ENCODE peak calls at places on chromosomes 2 and 18, in four cellular contexts. One of them, this sample, is unnamed.

GRCh38 chr2:219689676-219690628 is 62.5 kb downstream of the SLC4A3 start:
- DNase-seq in HepG2: peak; percentile 51
- DNase-seq in keratinocyte: no peak
- DNase-seq in mammary epithelial cell: peak; percentile 56
- DNase-seq in this sample: peak; percentile 61

GRCh38 chr18:74040459-74041332 is 106.9 kb downstream of the FBXO15 start:
- DNase-seq in HepG2: peak; percentile 28
- DNase-seq in keratinocyte: no peak
- DNase-seq in mammary epithelial cell: no peak
- DNase-seq in this sample: peak; percentile 66

GRCh38 chr2:241852981-241853631 is 5.6 kb downstream of the PDCD1 start:
- DNase-seq in HepG2: no peak
- DNase-seq in keratinocyte: no peak
- DNase-seq in mammary epithelial cell: no peak
- DNase-seq in this sample: no peak

GRCh38 chr2:3956344-3956743 is 253.0 kb downstream of the DCDC2C start:
- DNase-seq in HepG2: no peak
- DNase-seq in keratinocyte: no peak
- DNase-seq in mammary epithelial cell: no peak
- DNase-seq in this sample: no peak

GRCh38 chr2:67260348-67261277 is 136.5 kb upstream of the ETAA1 start:
- DNase-seq in HepG2: no peak
- DNase-seq in keratinocyte: no peak
- DNase-seq in mammary epithelial cell: peak; percentile 76
- DNase-seq in this sample: no peak

GRCh38 chr2:137842952-137843351 is 121.3 kb upstream of the HNMT start:
- DNase-seq in HepG2: no peak
- DNase-seq in keratinocyte: no peak
- DNase-seq in mammary epithelial cell: no peak
- DNase-seq in this sample: no peak

GRCh38 chr2:41934323-41935003 is 113.4 kb upstream of the PKDCC start:
- DNase-seq in HepG2: no peak
- DNase-seq in keratinocyte: no peak
- DNase-seq in mammary epithelial cell: no peak
- DNase-seq in this sample: no peak

GRCh38 chr2:146451972-146452371 is 1392.9 kb upstream of the ACVR2A start:
- DNase-seq in HepG2: no peak
- DNase-seq in keratinocyte: no peak
- DNase-seq in mammary epithelial cell: no peak
- DNase-seq in this sample: no peak

GRCh38 chr2:73111300-73112025 is 1.3 kb downstream of the RAB11FIP5 start:
- DNase-seq in HepG2: peak; percentile 35
- DNase-seq in keratinocyte: peak; percentile 33
- DNase-seq in mammary epithelial cell: peak; percentile 73
- DNase-seq in this sample: peak; percentile 60

GRCh38 chr2:215811409-215812355 is 201.7 kb downstream of the MREG start:
- DNase-seq in HepG2: no peak
- DNase-seq in keratinocyte: no peak
- DNase-seq in mammary epithelial cell: no peak
- DNase-seq in this sample: no peak

GRCh38 chr18:37266290-37266689 is 299.3 kb downstream of the CELF4 start:
- DNase-seq in HepG2: no peak
- DNase-seq in keratinocyte: no peak
- DNase-seq in mammary epithelial cell: no peak
- DNase-seq in this sample: peak; percentile 75

GRCh38 chr2:202042444-202042843 is 8.8 kb downstream of the FZD7 start:
- DNase-seq in HepG2: no peak
- DNase-seq in keratinocyte: no peak
- DNase-seq in mammary epithelial cell: no peak
- DNase-seq in this sample: no peak

GRCh38 chr2:42047488-42048317 is at the start of gene PKDCC:
- DNase-seq in HepG2: peak; percentile 75
- DNase-seq in keratinocyte: no peak
- DNase-seq in mammary epithelial cell: peak; percentile 28
- DNase-seq in this sample: peak; percentile 95

GRCh38 chr2:75528221-75528977 is 32.3 kb downstream of the EVA1A start:
- DNase-seq in HepG2: no peak
- DNase-seq in keratinocyte: no peak
- DNase-seq in mammary epithelial cell: peak; percentile 70
- DNase-seq in this sample: no peak

GRCh38 chr2:54247115-54247514 is 8.9 kb downstream of the TSPYL6 start:
- DNase-seq in HepG2: no peak
- DNase-seq in keratinocyte: no peak
- DNase-seq in mammary epithelial cell: no peak
- DNase-seq in this sample: no peak

GRCh38 chr18:2147866-2148265 is 423.4 kb downstream of the METTL4 start:
- DNase-seq in HepG2: no peak
- DNase-seq in keratinocyte: peak; percentile 77
- DNase-seq in mammary epithelial cell: peak; percentile 95
- DNase-seq in this sample: no peak

GRCh38 chr2:212135739-212136138 is 402.9 kb downstream of the ERBB4 start:
- DNase-seq in HepG2: no peak
- DNase-seq in keratinocyte: no peak
- DNase-seq in mammary epithelial cell: no peak
- DNase-seq in this sample: no peak

GRCh38 chr2:179020156-179020750 is 29.7 kb downstream of the CCDC141 start:
- DNase-seq in HepG2: peak; percentile 44
- DNase-seq in keratinocyte: no peak
- DNase-seq in mammary epithelial cell: peak; percentile 19
- DNase-seq in this sample: peak; percentile 46

GRCh38 chr2:240815761-240816583 is 4.0 kb downstream of the KIF1A start:
- DNase-seq in HepG2: no peak
- DNase-seq in keratinocyte: no peak
- DNase-seq in mammary epithelial cell: no peak
- DNase-seq in this sample: no peak

GRCh38 chr2:164735309-164735919 is 106.2 kb downstream of the COBLL1 start:
- DNase-seq in HepG2: no peak
- DNase-seq in keratinocyte: no peak
- DNase-seq in mammary epithelial cell: peak; percentile 92
- DNase-seq in this sample: no peak

GRCh38 chr2:12718662-12719399 is 2.1 kb downstream of the TRIB2 start:
- DNase-seq in HepG2: no peak
- DNase-seq in keratinocyte: no peak
- DNase-seq in mammary epithelial cell: peak; percentile 22
- DNase-seq in this sample: peak; percentile 88

GRCh38 chr2:46827274-46827930 is 88.2 kb downstream of the MCFD2 start:
- DNase-seq in HepG2: no peak
- DNase-seq in keratinocyte: no peak
- DNase-seq in mammary epithelial cell: no peak
- DNase-seq in this sample: no peak

GRCh38 chr2:169395821-169396374 is 33.6 kb upstream of the LRP2 start:
- DNase-seq in HepG2: no peak
- DNase-seq in keratinocyte: no peak
- DNase-seq in mammary epithelial cell: no peak
- DNase-seq in this sample: no peak

GRCh38 chr18:57906852-57907251 is 103.7 kb upstream of the ATP8B1 start:
- DNase-seq in HepG2: no peak
- DNase-seq in keratinocyte: no peak
- DNase-seq in mammary epithelial cell: peak; percentile 27
- DNase-seq in this sample: peak; percentile 22

GRCh38 chr2:18045230-18045629 is 166.8 kb downstream of the KCNS3 start:
- DNase-seq in HepG2: no peak
- DNase-seq in keratinocyte: no peak
- DNase-seq in mammary epithelial cell: no peak
- DNase-seq in this sample: no peak

GRCh38 chr2:37560863-37561614 is 110.4 kb downstream of the CDC42EP3 start:
- DNase-seq in HepG2: no peak
- DNase-seq in keratinocyte: no peak
- DNase-seq in mammary epithelial cell: no peak
- DNase-seq in this sample: no peak

GRCh38 chr18:45149712-45150111 is 465.6 kb upstream of the SLC14A2 start:
- DNase-seq in HepG2: no peak
- DNase-seq in keratinocyte: no peak
- DNase-seq in mammary epithelial cell: no peak
- DNase-seq in this sample: no peak

GRCh38 chr2:230914886-230915285 is 10.2 kb downstream of the GPR55 start:
- DNase-seq in HepG2: no peak
- DNase-seq in keratinocyte: no peak
- DNase-seq in mammary epithelial cell: no peak
- DNase-seq in this sample: no peak

GRCh38 chr2:131039101-131039440 is 54.2 kb downstream of the FAM168B start:
- DNase-seq in HepG2: no peak
- DNase-seq in keratinocyte: no peak
- DNase-seq in mammary epithelial cell: no peak
- DNase-seq in this sample: no peak

GRCh38 chr2:238848566-238848940 is 668 bp downstream of the TWIST2 start:
- DNase-seq in HepG2: no peak
- DNase-seq in keratinocyte: no peak
- DNase-seq in mammary epithelial cell: no peak
- DNase-seq in this sample: no peak

GRCh38 chr2:238847432-238847801 is 468 bp upstream of the TWIST2 start:
- DNase-seq in HepG2: no peak
- DNase-seq in keratinocyte: no peak
- DNase-seq in mammary epithelial cell: no peak
- DNase-seq in this sample: no peak

GRCh38 chr2:238850096-238850495 is 2.2 kb downstream of the TWIST2 start:
- DNase-seq in HepG2: no peak
- DNase-seq in keratinocyte: no peak
- DNase-seq in mammary epithelial cell: no peak
- DNase-seq in this sample: no peak

GRCh38 chr2:238847841-238848565 is at the start of gene TWIST2:
- DNase-seq in HepG2: no peak
- DNase-seq in keratinocyte: no peak
- DNase-seq in mammary epithelial cell: peak; percentile 78
- DNase-seq in this sample: peak; percentile 78

DNA sequence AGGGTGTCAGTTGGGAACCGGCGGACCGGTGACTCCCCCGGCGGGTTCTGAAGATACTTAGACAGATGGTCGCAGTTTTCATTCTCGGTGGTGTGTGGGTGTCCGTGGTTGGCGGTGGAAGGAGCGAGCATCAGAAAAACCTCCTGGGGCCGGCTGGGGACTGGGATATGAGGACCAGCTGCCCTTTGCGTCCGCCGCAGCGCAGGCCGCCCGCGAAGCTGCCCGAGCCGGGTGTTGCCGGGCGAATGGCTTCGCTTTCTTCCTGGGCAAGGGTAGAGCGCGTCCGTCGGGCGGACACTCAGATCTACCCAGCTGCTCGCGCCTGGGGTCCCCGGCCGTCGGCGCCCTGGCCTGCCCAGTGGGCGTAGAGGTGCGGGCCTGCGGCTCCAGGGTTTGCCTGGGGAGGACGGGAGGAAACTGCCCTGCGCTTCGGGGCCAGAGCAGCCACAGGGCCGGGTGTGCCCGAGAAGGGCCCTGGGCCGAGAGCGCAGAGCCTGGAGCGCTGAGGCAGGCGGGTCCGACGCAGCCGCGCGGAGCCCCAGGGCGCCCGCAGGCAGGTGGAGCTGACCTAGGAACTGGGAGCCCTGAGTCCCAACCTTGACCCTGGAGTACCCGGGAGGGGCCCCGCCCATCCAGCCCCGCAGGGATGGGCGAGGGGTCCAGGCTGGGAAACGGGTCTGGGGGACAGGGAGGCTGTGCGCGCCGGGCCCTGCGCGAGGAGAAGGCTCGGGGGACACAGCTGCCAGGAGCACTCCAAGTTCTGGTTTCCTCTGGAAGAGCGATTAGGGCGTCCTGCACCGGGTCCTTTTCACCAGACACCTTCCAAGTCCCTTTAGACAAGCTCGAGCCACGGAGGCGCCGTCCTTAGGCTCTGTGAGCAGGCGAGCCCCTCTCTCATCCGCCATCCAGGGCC is 1.3 kb downstream of the TWIST2 start:
- DNase-seq in HepG2: no peak
- DNase-seq in keratinocyte: no peak
- DNase-seq in mammary epithelial cell: peak; percentile 49
- DNase-seq in this sample: peak; percentile 55
- TF ChIP-seq EZH2 in HepG2: no peak
- TF ChIP-seq EZH2 in keratinocyte: no peak
- TF ChIP-seq EZH2 in mammary epithelial cell: no peak
- TF ChIP-seq EZH2 in this sample: peak; percentile 99

GRCh38 chr2:89819809-89820208 is 1128.3 kb downstream of the RPIA start:
- DNase-seq in HepG2: no peak
- DNase-seq in keratinocyte: no peak
- DNase-seq in mammary epithelial cell: no peak
- DNase-seq in this sample: no peak
- H3K9me3 ChIP-seq in HepG2: no peaks in the 10 kb centered on the region
- H3K9me3 ChIP-seq in keratinocyte: peaks cover 38% of the 10 kb centered on the region
- H3K9me3 ChIP-seq in mammary epithelial cell: peaks cover 69% of the 10 kb centered on the region
- H3K9me3 ChIP-seq in this sample: peaks cover 70% of the 10 kb centered on the region

DNA sequence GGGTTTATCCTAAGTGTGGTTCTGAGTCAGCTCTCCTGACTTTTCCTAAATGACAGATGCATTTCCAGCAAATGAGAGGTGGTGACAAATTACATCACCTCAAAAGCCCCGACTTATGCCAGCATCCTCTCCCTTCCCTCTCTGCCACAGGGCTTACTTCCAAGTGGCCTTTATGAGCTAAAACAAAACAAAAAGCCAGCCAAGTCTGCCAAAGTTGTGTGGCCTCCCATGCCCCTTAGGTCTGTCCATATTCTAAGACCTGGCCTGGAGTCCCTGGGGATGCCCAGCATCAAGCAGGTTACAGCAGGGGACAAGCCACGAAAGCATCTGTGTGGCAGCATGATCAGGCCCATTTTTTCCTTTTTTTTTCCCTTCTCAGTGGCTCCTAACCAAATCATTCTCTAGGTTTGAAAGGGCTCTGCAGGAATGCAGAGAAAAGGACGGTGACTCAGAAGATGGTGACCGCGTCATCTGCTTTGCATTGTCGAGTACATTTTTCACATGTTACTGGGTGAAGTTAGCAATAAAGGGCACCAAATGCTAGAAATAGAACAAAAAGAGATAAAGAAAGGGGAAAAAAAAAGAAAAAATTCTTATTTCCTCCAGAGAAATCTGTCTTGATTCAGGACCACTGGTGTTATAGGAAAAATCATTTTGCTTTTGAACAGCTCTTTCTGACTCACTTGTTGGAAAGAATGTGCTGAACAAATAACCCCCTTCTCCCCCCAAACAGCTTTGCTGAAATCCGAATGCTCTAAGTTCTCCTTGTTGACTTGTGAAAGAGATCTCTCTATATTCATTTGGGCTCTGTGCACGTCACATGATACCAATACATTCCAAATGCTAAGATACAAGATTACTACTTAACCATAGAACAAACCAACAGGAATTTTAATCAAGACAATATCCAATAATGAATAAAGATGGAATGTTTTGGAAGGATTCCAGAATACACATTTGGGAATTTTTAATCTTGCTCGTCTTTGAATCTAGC is 178.7 kb downstream of the EN1 start:
- DNase-seq in HepG2: peak; percentile 13
- DNase-seq in keratinocyte: peak; percentile 23
- DNase-seq in mammary epithelial cell: peak; percentile 81
- DNase-seq in this sample: peak; percentile 24
- H3K4me2 ChIP-seq in HepG2: no peak overlapping the region
- H3K4me2 ChIP-seq in keratinocyte: no peak overlapping the region
- H3K4me2 ChIP-seq in mammary epithelial cell: peak overlapping the region; percentile 62
- H3K4me2 ChIP-seq in this sample: no peak overlapping the region

GRCh38 chr2:192218347-192218746 is 23.6 kb upstream of the TMEFF2 start:
- DNase-seq in HepG2: no peak
- DNase-seq in keratinocyte: no peak
- DNase-seq in mammary epithelial cell: no peak
- DNase-seq in this sample: no peak

GRCh38 chr2:192218970-192219369 is 24.2 kb upstream of the TMEFF2 start:
- DNase-seq in HepG2: no peak
- DNase-seq in keratinocyte: no peak
- DNase-seq in mammary epithelial cell: no peak
- DNase-seq in this sample: no peak

GRCh38 chr2:192215096-192215877 is 20.6 kb upstream of the TMEFF2 start:
- DNase-seq in HepG2: no peak
- DNase-seq in keratinocyte: no peak
- DNase-seq in mammary epithelial cell: no peak
- DNase-seq in this sample: no peak

GRCh38 chr2:192216336-192216735 is 21.6 kb upstream of the TMEFF2 start:
- DNase-seq in HepG2: no peak
- DNase-seq in keratinocyte: no peak
- DNase-seq in mammary epithelial cell: no peak
- DNase-seq in this sample: no peak
- TF ChIP-seq EZH2 in HepG2: no peak
- TF ChIP-seq EZH2 in keratinocyte: no peak
- TF ChIP-seq EZH2 in mammary epithelial cell: no peak
- TF ChIP-seq EZH2 in this sample: no peak